ENCODE peak calls at places on chromosomes 3 and 15, in four cellular contexts. One of them, this sample, is unnamed.

GRCh38 chr15:43794269-43795037 is 2.3 kb downstream of the SERF2 start:
- DNase-seq in GM13977: no peak
- DNase-seq in tibial artery: no peak
- DNase-seq in coronary artery: no peak
- DNase-seq in this sample: peak; percentile 44

GRCh38 chr15:77739591-77740378 is 107.1 kb upstream of the LINGO1 start:
- DNase-seq in GM13977: no peak
- DNase-seq in tibial artery: no peak
- DNase-seq in coronary artery: no peak
- DNase-seq in this sample: no peak

GRCh38 chr3:33636125-33636855 is 81.8 kb downstream of the CLASP2 start:
- DNase-seq in GM13977: peak; percentile 27
- DNase-seq in tibial artery: no peak
- DNase-seq in coronary artery: no peak
- DNase-seq in this sample: peak; percentile 86

GRCh38 chr3:19267040-19267439 is 118.7 kb downstream of the KCNH8 start:
- DNase-seq in GM13977: no peak
- DNase-seq in tibial artery: no peak
- DNase-seq in coronary artery: no peak
- DNase-seq in this sample: no peak

GRCh38 chr15:89999676-90000174 is 1.4 kb upstream of the ZNF710 start:
- DNase-seq in GM13977: no peak
- DNase-seq in tibial artery: peak; percentile 26
- DNase-seq in coronary artery: no peak
- DNase-seq in this sample: no peak

GRCh38 chr15:44662478-44663409 is 718 bp downstream of the SPG11 start:
- DNase-seq in GM13977: peak; percentile 62
- DNase-seq in tibial artery: peak; percentile 60
- DNase-seq in coronary artery: peak; percentile 81
- DNase-seq in this sample: peak; percentile 59

GRCh38 chr15:33182278-33182905 is 12.1 kb downstream of the FMN1 start:
- DNase-seq in GM13977: no peak
- DNase-seq in tibial artery: no peak
- DNase-seq in coronary artery: no peak
- DNase-seq in this sample: no peak

GRCh38 chr15:35437157-35437556 is 108.8 kb downstream of the DPH6 start:
- DNase-seq in GM13977: no peak
- DNase-seq in tibial artery: no peak
- DNase-seq in coronary artery: no peak
- DNase-seq in this sample: peak; percentile 40

GRCh38 chr3:155370198-155370597 is 76.7 kb upstream of the STRIT1 start:
- DNase-seq in GM13977: no peak
- DNase-seq in tibial artery: peak; percentile 57
- DNase-seq in coronary artery: no peak
- DNase-seq in this sample: no peak

GRCh38 chr3:182487048-182487447 is 306.3 kb upstream of the ATP11B start:
- DNase-seq in GM13977: no peak
- DNase-seq in tibial artery: no peak
- DNase-seq in coronary artery: no peak
- DNase-seq in this sample: no peak

GRCh38 chr15:65194826-65195541 is 9.8 kb upstream of the CLPX start:
- DNase-seq in GM13977: no peak
- DNase-seq in tibial artery: peak; percentile 44
- DNase-seq in coronary artery: no peak
- DNase-seq in this sample: no peak

GRCh38 chr15:65110676-65111292 is 4.2 kb downstream of the UBAP1L start:
- DNase-seq in GM13977: no peak
- DNase-seq in tibial artery: no peak
- DNase-seq in coronary artery: no peak
- DNase-seq in this sample: peak; percentile 80

DNA sequence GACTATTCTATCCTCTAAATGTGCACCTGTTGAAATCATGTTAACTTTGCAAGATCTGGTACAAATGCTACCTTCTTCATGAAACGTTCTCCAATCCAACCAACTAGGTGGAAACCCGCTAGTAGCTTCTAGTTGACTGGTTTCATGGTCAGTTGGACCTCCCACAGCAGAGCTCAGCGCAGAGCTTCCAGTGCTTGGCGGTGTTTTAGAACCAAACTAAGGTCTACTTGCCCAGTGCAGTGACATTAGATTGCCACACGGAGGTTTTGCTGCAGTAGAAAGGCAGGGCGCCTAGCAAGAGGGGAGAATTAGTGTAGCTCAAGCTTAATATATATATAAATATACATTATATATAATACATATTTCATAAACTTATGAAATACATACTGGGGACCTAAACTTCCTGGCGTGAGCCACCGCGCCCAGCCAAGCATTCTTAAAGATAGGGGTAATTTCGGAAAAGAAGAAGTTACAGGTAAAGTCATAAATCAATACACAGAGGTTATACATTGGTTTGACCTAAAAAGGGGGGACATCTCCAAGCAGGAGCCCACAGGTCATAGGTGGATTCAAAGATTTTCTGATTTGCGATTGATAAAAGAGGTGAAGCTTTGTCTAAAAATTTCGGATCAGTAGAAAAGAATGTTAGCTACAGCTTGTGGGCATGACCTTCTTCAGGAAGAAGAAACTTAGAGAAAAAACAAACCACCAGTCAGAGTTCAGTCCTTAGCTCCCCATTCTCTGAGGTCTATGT is 2.0 kb upstream of the OXSR1 start:
- DNase-seq in GM13977: no peak
- DNase-seq in tibial artery: no peak
- DNase-seq in coronary artery: no peak
- DNase-seq in this sample: no peak
- TF ChIP-seq CTCF in GM13977: no peak
- TF ChIP-seq CTCF in tibial artery: peak; percentile 5
- TF ChIP-seq CTCF in coronary artery: no peak
- TF ChIP-seq CTCF in this sample: peak; percentile 7

GRCh38 chr3:52324676-52325075 is 8.6 kb downstream of the DNAH1 start:
- DNase-seq in GM13977: no peak
- DNase-seq in tibial artery: no peak
- DNase-seq in coronary artery: no peak
- DNase-seq in this sample: no peak
- TF ChIP-seq CTCF in GM13977: no peak
- TF ChIP-seq CTCF in tibial artery: no peak
- TF ChIP-seq CTCF in coronary artery: no peak
- TF ChIP-seq CTCF in this sample: no peak

GRCh38 chr3:168249048-168249538 is 153.4 kb upstream of the GOLIM4 start:
- DNase-seq in GM13977: peak; percentile 67
- DNase-seq in tibial artery: peak; percentile 19
- DNase-seq in coronary artery: no peak
- DNase-seq in this sample: no peak

GRCh38 chr3:168250415-168250861 is 154.7 kb upstream of the GOLIM4 start:
- DNase-seq in GM13977: peak; percentile 39
- DNase-seq in tibial artery: no peak
- DNase-seq in coronary artery: no peak
- DNase-seq in this sample: peak; percentile 6

GRCh38 chr3:168248383-168249047 is 152.8 kb upstream of the GOLIM4 start:
- DNase-seq in GM13977: peak; percentile 27
- DNase-seq in tibial artery: no peak
- DNase-seq in coronary artery: no peak
- DNase-seq in this sample: peak; percentile 47

GRCh38 chr3:168251371-168251770 is 155.6 kb upstream of the GOLIM4 start:
- DNase-seq in GM13977: peak; percentile 67
- DNase-seq in tibial artery: no peak
- DNase-seq in coronary artery: no peak
- DNase-seq in this sample: no peak

GRCh38 chr3:168249539-168250414 is 154.1 kb upstream of the GOLIM4 start:
- DNase-seq in GM13977: peak; percentile 90
- DNase-seq in tibial artery: peak; percentile 55
- DNase-seq in coronary artery: no peak
- DNase-seq in this sample: peak; percentile 75
- TF ChIP-seq CTCF in GM13977: peak; percentile 63
- TF ChIP-seq CTCF in tibial artery: no peak
- TF ChIP-seq CTCF in coronary artery: no peak
- TF ChIP-seq CTCF in this sample: peak; percentile 26

GRCh38 chr15:55281517-55282227 is 7.9 kb downstream of the RAB27A start:
- DNase-seq in GM13977: no peak
- DNase-seq in tibial artery: no peak
- DNase-seq in coronary artery: no peak
- DNase-seq in this sample: no peak
- TF ChIP-seq CTCF in GM13977: no peak
- TF ChIP-seq CTCF in tibial artery: no peak
- TF ChIP-seq CTCF in coronary artery: no peak
- TF ChIP-seq CTCF in this sample: no peak

GRCh38 chr3:114011059-114011797 is 45.1 kb downstream of the CCDC191 start:
- DNase-seq in GM13977: no peak
- DNase-seq in tibial artery: no peak
- DNase-seq in coronary artery: no peak
- DNase-seq in this sample: no peak

DNA sequence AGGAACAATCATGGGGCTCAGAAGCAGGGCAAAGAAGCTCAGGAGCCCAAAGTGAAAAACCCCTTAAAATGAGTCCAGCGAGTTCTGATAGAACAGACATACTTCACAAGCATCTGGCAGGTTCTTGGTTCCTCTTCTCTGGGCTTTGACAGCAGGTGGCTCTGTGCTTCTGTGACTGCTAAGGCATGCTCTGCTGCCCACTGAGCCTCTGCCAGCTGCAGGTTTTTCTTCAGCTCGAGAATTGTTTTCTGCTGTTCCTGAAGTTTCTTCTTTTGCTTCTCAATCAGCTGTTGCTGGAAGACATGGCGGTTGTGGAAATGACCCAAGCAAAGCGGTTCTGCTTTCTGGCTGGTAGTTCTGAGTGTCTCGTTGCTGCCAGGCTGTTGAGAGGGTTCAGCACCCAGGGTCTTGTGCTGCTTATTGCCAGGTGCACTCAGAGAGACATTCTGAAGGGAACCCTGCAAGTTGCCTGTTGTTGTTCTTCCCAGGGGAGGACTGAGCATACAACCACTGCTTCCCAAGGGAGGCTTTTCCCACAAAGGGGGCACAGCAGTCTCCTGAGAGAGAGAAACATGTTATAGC is 50.8 kb downstream of the CCDC191 start:
- DNase-seq in GM13977: no peak
- DNase-seq in tibial artery: no peak
- DNase-seq in coronary artery: no peak
- DNase-seq in this sample: no peak
- TF ChIP-seq CTCF in GM13977: no peak
- TF ChIP-seq CTCF in tibial artery: no peak
- TF ChIP-seq CTCF in coronary artery: no peak
- TF ChIP-seq CTCF in this sample: no peak

GRCh38 chr3:47663630-47664240 is 85.1 kb upstream of the CSPG5 start:
- DNase-seq in GM13977: no peak
- DNase-seq in tibial artery: no peak
- DNase-seq in coronary artery: no peak
- DNase-seq in this sample: no peak
- TF ChIP-seq CTCF in GM13977: no peak
- TF ChIP-seq CTCF in tibial artery: no peak
- TF ChIP-seq CTCF in coronary artery: no peak
- TF ChIP-seq CTCF in this sample: no peak

DNA sequence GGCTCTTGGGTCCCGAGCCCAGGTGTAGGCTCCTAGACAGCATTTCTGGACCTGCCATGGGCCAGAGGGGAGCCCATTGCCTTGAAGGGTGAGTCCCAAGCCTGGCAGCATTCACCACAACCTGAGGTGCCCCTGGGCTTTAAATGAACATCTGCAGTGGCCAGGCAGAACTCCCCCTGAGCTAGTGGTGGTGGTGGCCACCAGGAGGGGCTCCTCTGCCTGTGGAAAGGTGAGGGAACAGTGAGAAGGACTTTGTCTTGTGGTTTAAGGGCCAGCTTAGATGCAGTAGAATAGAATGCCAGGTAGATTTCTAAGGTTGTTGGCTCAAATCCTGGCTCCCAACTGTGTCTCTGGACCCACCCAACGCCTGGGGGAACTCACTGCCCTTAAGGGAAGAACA is 55.6 kb downstream of the CASR start:
- DNase-seq in GM13977: no peak
- DNase-seq in tibial artery: no peak
- DNase-seq in coronary artery: no peak
- DNase-seq in this sample: no peak
- TF ChIP-seq CTCF in GM13977: no peak
- TF ChIP-seq CTCF in tibial artery: no peak
- TF ChIP-seq CTCF in coronary artery: no peak
- TF ChIP-seq CTCF in this sample: no peak

DNA sequence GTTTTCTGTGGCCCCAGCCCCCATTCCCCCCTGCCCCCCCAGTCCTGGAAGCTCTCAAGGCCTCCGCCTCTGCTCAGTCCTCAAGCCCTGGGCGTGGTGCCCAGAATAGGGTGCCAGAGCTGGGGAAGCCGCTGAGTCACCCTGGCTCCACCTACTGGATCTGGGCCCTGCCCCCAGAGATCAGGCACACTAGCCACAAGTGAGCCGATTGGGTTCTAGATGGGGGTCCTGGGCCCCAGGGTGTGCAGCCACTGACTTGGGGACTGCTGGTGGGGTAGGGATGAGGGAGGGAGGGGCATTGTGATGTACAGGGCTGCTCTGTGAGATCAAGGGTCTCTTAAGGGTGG is 5.7 kb downstream of the EIF4G1 start:
- DNase-seq in GM13977: peak; percentile 28
- DNase-seq in tibial artery: peak; percentile 98
- DNase-seq in coronary artery: peak; percentile 98
- DNase-seq in this sample: peak; percentile 98
- TF ChIP-seq CTCF in GM13977: no peak
- TF ChIP-seq CTCF in tibial artery: no peak
- TF ChIP-seq CTCF in coronary artery: no peak
- TF ChIP-seq CTCF in this sample: no peak

GRCh38 chr3:15268033-15268631 is 62.1 kb downstream of the CAPN7 start:
- DNase-seq in GM13977: peak; percentile 81
- DNase-seq in tibial artery: peak; percentile 90
- DNase-seq in coronary artery: peak; percentile 87
- DNase-seq in this sample: peak; percentile 93
- TF ChIP-seq CTCF in GM13977: peak; percentile 97
- TF ChIP-seq CTCF in tibial artery: peak; percentile 91
- TF ChIP-seq CTCF in coronary artery: peak; percentile 93
- TF ChIP-seq CTCF in this sample: peak; percentile 97

DNA sequence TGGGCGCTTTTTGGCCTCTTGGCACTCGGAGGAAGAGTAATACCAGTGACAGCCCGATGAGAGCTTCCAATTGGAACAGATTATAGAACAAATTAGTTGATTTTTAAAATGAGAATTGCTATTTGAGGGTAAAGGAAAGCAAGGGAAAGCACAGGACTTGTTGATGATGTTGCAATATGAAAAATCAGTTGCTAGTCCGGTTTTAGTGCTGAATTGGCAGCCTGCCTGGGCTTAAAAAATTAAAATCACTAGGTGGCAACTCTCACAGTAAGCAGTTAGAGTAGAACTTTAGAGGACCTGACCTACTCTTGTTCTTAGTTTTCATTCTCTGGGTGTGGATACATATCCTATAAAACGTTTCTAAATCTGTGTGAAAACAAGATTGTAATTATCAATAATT is 2.1 kb upstream of the SCAANT1 start:
- DNase-seq in GM13977: no peak
- DNase-seq in tibial artery: peak; percentile 30
- DNase-seq in coronary artery: no peak
- DNase-seq in this sample: peak; percentile 41
- TF ChIP-seq CTCF in GM13977: no peak
- TF ChIP-seq CTCF in tibial artery: no peak
- TF ChIP-seq CTCF in coronary artery: no peak
- TF ChIP-seq CTCF in this sample: no peak